ENCODE peak calls at places on chromosomes 13 and 19, in five cellular contexts. V is esophagus muscularis mucosa, U is suprapubic skin, S is osteoblast, J is upper lobe of left lung. X is an unnamed sample.

GRCh38 chr19:46660601-46661019 is 372 bp downstream of the DACT3 start:
- DNase-seq in J (no peak), S (no peak), U (no peak), V (no peak), X (no peak)

GRCh38 chr19:2199215-2199614 is 35.5 kb downstream of the DOT1L start:
- DNase-seq in S (peak; percentile 95), U (no peak), V (no peak), J (no peak), X (no peak)

GRCh38 chr13:21399741-21400140 is 59.4 kb downstream of the ZDHHC20 start:
- DNase-seq in S (peak; percentile 45), U (no peak), V (no peak), J (no peak), X (peak; percentile 3)

GRCh38 chr13:31045621-31046081 is 113.2 kb downstream of the TEX26 start:
- DNase-seq in S (peak; percentile 95), V (no peak), U (no peak), J (peak; percentile 92), X (peak; percentile 16)

GRCh38 chr19:56377105-56377924 is 16.0 kb downstream of the ZNF582 start:
- DNase-seq in U (no peak), J (no peak), S (no peak), V (no peak), X (no peak)

GRCh38 chr19:3868770-3869456 is at the start of gene ZFR2:
- DNase-seq in J (no peak), S (peak; percentile 76), V (no peak), U (no peak), X (no peak)

GRCh38 chr13:111926501-111927180 is 140.3 kb upstream of the SOX1 start:
- DNase-seq in S (peak; percentile 68), J (no peak), U (peak; percentile 69), V (no peak), X (no peak)

GRCh38 chr13:113669871-113670341 is 2.9 kb downstream of the GRK1 start:
- DNase-seq in U (peak; percentile 74), S (no peak), V (no peak), J (peak; percentile 14), X (no peak)

GRCh38 chr13:30745917-30746686 is 10.8 kb downstream of the ALOX5AP start:
- DNase-seq in J (peak; percentile 47), V (no peak), S (no peak), U (no peak), X (no peak)

GRCh38 chr19:54179921-54180452 is 7.0 kb upstream of the TMC4 start:
- DNase-seq in J (no peak), S (peak; percentile 93), V (no peak), U (no peak), X (no peak)

GRCh38 chr13:77729502-77730221 is 32.2 kb downstream of the SLAIN1 start:
- DNase-seq in S (no peak), V (no peak), J (no peak), U (no peak), X (peak; percentile 13)

GRCh38 chr19:5215431-5215830 is 125.2 kb downstream of the PTPRS start:
- DNase-seq in U (no peak), S (peak; percentile 52), V (no peak), J (no peak), X (no peak)

GRCh38 chr19:45547965-45548609 is 36.5 kb downstream of the OPA3 start:
- DNase-seq in U (no peak), J (peak; percentile 26), S (peak; percentile 98), V (no peak), X (no peak)

GRCh38 chr19:35311901-35312665 is 16.9 kb upstream of the CD22 start:
- DNase-seq in V (no peak), U (no peak), J (no peak), S (peak; percentile 54), X (no peak)

GRCh38 chr19:35313614-35314013 is 15.4 kb upstream of the CD22 start:
- DNase-seq in S (peak; percentile 35), V (no peak), J (no peak), U (no peak), X (no peak)

GRCh38 chr19:35315883-35316282 is 13.1 kb upstream of the CD22 start:
- DNase-seq in U (no peak), J (no peak), V (no peak), S (no peak), X (no peak)

GRCh38 chr19:35314858-35315470 is 14.0 kb upstream of the CD22 start:
- DNase-seq in V (no peak), S (peak; percentile 46), J (no peak), U (no peak), X (no peak)

DNA sequence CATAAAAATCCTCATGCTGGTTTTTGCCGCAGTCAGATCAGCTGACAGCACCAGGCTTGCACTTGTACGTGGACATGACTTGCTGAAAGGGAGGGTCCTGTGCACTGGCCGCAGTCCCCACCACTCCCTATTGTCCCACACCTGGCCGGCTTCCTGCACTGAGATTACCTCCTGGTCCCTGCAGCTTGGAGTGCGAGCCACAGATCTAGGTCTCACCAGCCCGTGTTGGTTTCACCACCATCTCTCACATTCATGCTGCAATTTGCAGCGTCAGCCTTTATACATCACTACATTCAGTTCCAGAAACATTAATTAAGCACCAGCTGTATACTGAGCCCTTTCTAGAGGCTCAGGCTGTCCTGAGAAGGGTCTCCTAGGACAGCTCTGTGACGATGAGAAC is 15.0 kb upstream of the CD22 start:
- DNase-seq in J (no peak), S (peak; percentile 65), U (no peak), V (no peak), X (no peak)
- H3K27ac ChIP-seq in J (no peak overlapping the region), S (no peak overlapping the region), U (no peak overlapping the region), V (no peak overlapping the region), X (no peak overlapping the region)

GRCh38 chr19:13269348-13269747 is 119.1 kb downstream of the IER2 start:
- DNase-seq in J (no peak), S (no peak), V (no peak), U (no peak), X (no peak)

GRCh38 chr19:13270514-13271105 is 120.4 kb downstream of the IER2 start:
- DNase-seq in V (no peak), S (no peak), J (no peak), U (no peak), X (no peak)

GRCh38 chr19:13267131-13267530 is 116.9 kb downstream of the IER2 start:
- DNase-seq in U (no peak), S (no peak), V (no peak), J (no peak), X (no peak)

GRCh38 chr19:13262450-13262849 is 112.2 kb downstream of the IER2 start:
- DNase-seq in V (no peak), J (no peak), S (peak; percentile 94), U (peak; percentile 54), X (no peak)

GRCh38 chr19:13267889-13268288 is 117.7 kb downstream of the IER2 start:
- DNase-seq in V (no peak), S (no peak), J (no peak), U (no peak), X (no peak)
- H3K27ac ChIP-seq in V (no peak overlapping the region), S (no peak overlapping the region), J (no peak overlapping the region), U (no peak overlapping the region), X (no peak overlapping the region)

DNA sequence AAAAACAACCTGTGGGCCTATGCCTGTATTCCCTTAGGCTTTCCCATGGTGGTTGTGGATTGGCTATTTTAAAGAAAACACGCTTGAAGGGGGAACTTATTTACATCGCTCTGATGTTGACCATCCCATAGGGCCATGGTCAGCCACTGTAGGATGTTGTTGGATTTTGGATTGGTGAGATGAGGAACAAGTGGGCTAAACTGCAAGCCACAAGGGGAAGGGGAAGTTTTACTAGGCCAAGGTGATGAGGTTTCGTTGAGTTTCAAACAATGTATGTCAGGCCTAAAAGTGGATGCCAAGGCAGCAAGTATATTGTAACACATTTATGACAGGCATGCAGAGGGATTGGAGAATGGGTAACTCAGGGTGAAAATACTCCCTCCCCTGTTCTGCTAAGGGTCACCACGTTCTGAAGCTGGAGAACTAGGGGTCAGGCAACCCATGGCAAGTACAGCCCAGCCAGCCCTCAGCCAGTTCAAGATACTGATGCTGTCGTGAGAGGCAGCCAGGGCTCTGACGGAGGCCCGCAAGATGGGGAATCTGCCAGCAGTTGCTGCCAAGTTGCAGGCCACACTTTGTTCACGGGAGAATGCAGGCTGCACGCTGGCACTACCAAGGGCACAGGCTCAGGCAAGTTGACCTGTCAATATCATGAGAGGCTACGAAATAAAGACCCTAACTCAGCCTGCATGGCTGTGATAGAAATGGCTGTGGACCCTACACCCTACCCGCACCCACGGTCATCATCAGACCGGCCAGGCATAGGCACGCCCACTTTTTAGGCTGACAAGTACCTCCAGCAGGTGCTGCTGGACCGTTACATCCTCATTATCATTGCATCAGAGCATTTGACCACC is 11.1 kb downstream of the IRGC start:
- DNase-seq in S (peak; percentile 76), U (no peak), V (no peak), J (no peak), X (no peak)
- H3K27ac ChIP-seq in S (no peak overlapping the region), U (no peak overlapping the region), V (no peak overlapping the region), J (no peak overlapping the region), X (no peak overlapping the region)

GRCh38 chr13:40933508-40933907 is 85.6 kb downstream of the ELF1 start:
- DNase-seq in J (no peak), V (no peak), U (no peak), S (no peak), X (no peak)
- H3K27ac ChIP-seq in J (no peak overlapping the region), V (no peak overlapping the region), U (no peak overlapping the region), S (no peak overlapping the region), X (no peak overlapping the region)

X was measured in CD4-positive, alpha-beta memory T cell.